ENCODE peak calls at places on chromosomes 11 and 22, in five cellular contexts. Z is heart right ventricle; J is CD8-positive, alpha-beta T cell; P is adrenal gland; V is progenitor cell of endocrine pancreas. L is an unnamed sample.

GRCh38 chr11:112016088-112016764 is 9.0 kb upstream of the DLAT start:
- DNase-seq in Z (no peak), V (no peak), J (no peak), P (no peak), L (no peak)

GRCh38 chr22:26385164-26385563 is 43.9 kb upstream of the ASPHD2 start:
- DNase-seq in P (no peak), V (no peak), J (no peak), Z (no peak), L (no peak)

GRCh38 chr11:85627332-85627997 is at the start of gene DLG2:
- DNase-seq in P (peak; percentile 25), V (no peak), J (peak; percentile 19), Z (peak; percentile 15), L (no peak)

GRCh38 chr11:72120930-72121329 is 8.4 kb upstream of the ANAPC15 start:
- DNase-seq in J (no peak), P (no peak), Z (no peak), V (no peak), L (no peak)

GRCh38 chr11:2697871-2698270 is 1.9 kb downstream of the KCNQ1OT1 start:
- DNase-seq in V (no peak), Z (no peak), P (no peak), J (no peak), L (no peak)

GRCh38 chr22:37273126-37273845 is 9.0 kb upstream of the CYTH4 start:
- DNase-seq in P (no peak), V (no peak), Z (no peak), J (no peak), L (no peak)

GRCh38 chr11:15841898-15842297 is 514.4 kb downstream of the SOX6 start:
- DNase-seq in V (no peak), J (no peak), Z (peak; percentile 23), P (no peak), L (no peak)

GRCh38 chr11:101127699-101128570 is 1.7 kb downstream of the PGR start:
- DNase-seq in V (peak; percentile 18), J (no peak), Z (peak; percentile 23), P (peak; percentile 34), L (peak; percentile 24)

GRCh38 chr11:46360878-46361277 is 13.6 kb downstream of the DGKZ start:
- DNase-seq in P (no peak), J (no peak), V (no peak), Z (no peak), L (no peak)

GRCh38 chr22:22878801-22879674 is 8.6 kb upstream of the IGLL5 start:
- DNase-seq in V (no peak), J (no peak), Z (no peak), P (no peak), L (no peak)

GRCh38 chr22:35484651-35485372 is 55.8 kb upstream of the RASD2 start:
- DNase-seq in J (no peak), V (no peak), P (no peak), Z (no peak), L (no peak)

GRCh38 chr11:34355726-34356125 is 2.1 kb downstream of the ABTB2 start:
- DNase-seq in J (no peak), P (no peak), Z (no peak), V (no peak), L (no peak)

GRCh38 chr11:127925430-127925829 is 661.9 kb downstream of the ETS1 start:
- DNase-seq in J (no peak), V (no peak), P (no peak), Z (no peak), L (no peak)

GRCh38 chr11:115919341-115920086 is 415.3 kb upstream of the CADM1 start:
- DNase-seq in V (no peak), Z (no peak), P (no peak), J (no peak), L (no peak)

GRCh38 chr11:67287355-67288197 is 1.5 kb upstream of the ANKRD13D start:
- DNase-seq in J (peak; percentile 53), P (no peak), V (no peak), Z (no peak), L (no peak)

GRCh38 chr11:72350752-72351151 is 83.6 kb downstream of the CLPB start:
- DNase-seq in J (no peak), V (no peak), P (no peak), Z (no peak), L (no peak)

GRCh38 chr11:106461839-106462545 is 384.5 kb downstream of the AASDHPPT start:
- DNase-seq in J (no peak), V (no peak), Z (no peak), P (no peak), L (no peak)

GRCh38 chr11:103494491-103494890 is 385.3 kb downstream of the DYNC2H1 start:
- DNase-seq in V (no peak), Z (peak; percentile 4), J (no peak), P (no peak), L (no peak)

GRCh38 chr22:20989323-20990138 is 7.4 kb downstream of the LZTR1 start:
- DNase-seq in Z (no peak), V (no peak), J (no peak), P (no peak), L (no peak)

GRCh38 chr11:81792416-81792815 is 941.2 kb downstream of the FAM181B start:
- DNase-seq in Z (no peak), V (no peak), P (no peak), J (no peak), L (no peak)

GRCh38 chr22:46064966-46065666 is 85.2 kb upstream of the PPARA start:
- DNase-seq in V (no peak), Z (no peak), P (no peak), J (no peak), L (no peak)

GRCh38 chr11:34052608-34053160 is 1.2 kb downstream of the CAPRIN1 start:
- DNase-seq in Z (no peak), V (no peak), J (no peak), P (no peak), L (peak; percentile 22)

GRCh38 chr22:49811014-49811791 is 16.5 kb downstream of the BRD1 start:
- DNase-seq in P (no peak), J (no peak), V (no peak), Z (no peak), L (no peak)

GRCh38 chr11:69630009-69630870 is 10.7 kb upstream of the CCND1 start:
- DNase-seq in J (no peak), Z (no peak), V (no peak), P (no peak), L (no peak)

GRCh38 chr11:115168686-115169085 is 335.5 kb downstream of the CADM1 start:
- DNase-seq in V (no peak), J (no peak), P (no peak), Z (no peak), L (no peak)

GRCh38 chr11:89503422-89503821 is 12.2 kb upstream of the NOX4 start:
- DNase-seq in J (no peak), P (no peak), V (no peak), Z (no peak), L (no peak)
- TF ChIP-seq CTCF in J (no peak), P (no peak), V (no peak), Z (no peak), L (no peak)

DNA sequence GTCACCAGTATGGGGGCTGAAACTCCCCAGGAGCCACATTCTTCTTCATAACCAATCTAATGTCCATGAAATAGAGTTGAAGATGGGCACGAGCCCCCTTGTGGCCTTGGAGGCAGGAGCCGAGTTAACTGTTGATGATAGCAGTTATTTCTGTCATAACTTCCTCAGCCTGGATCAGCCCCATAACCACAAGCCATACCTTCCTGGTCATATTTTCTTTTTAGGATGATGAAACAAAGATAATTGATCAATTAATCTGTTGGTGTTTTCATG is 65.0 kb upstream of the TTC12 start:
- DNase-seq in V (no peak), J (no peak), P (no peak), Z (no peak), L (no peak)
- TF ChIP-seq CTCF in V (peak; percentile 34), J (no peak), P (no peak), Z (no peak), L (peak; percentile 36)

GRCh38 chr11:22785251-22785650 is 44.4 kb downstream of the SVIP start:
- DNase-seq in Z (no peak), J (no peak), P (no peak), V (no peak), L (no peak)
- TF ChIP-seq CTCF in Z (no peak), J (no peak), P (no peak), V (no peak), L (no peak)

DNA sequence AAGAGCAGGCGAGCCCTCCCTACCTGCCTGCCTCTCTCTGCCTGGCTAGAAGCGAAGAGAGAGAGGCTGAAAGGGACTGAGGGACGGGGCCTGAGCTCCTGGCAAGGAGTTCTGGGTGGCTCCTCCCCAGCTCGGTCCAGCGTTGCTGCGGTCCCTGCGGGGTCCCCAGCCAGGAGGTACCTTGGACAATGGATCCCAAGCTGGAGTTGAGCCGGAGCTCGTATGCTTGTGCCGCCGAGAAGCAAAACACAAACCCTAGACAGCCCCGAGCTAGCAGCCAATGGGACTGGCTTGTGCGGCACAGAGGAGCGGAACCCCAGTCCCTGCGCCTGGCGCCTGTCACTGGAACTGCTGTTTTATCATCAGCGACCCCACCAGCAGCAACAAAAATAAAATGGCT is 18.3 kb downstream of the SLC25A18 start:
- DNase-seq in P (no peak), V (no peak), J (no peak), Z (no peak), L (no peak)
- TF ChIP-seq CTCF in P (no peak), V (no peak), J (no peak), Z (no peak), L (no peak)

GRCh38 chr11:76591416-76591815 is 79.1 kb downstream of the LRRC32 start:
- DNase-seq in V (no peak), P (no peak), J (no peak), Z (no peak), L (no peak)
- TF ChIP-seq CTCF in V (no peak), P (no peak), J (no peak), Z (no peak), L (no peak)

GRCh38 chr11:117629146-117629545 is 167.9 kb downstream of the DSCAML1 start:
- DNase-seq in P (no peak), Z (no peak), V (no peak), J (no peak), L (no peak)
- TF ChIP-seq CTCF in P (no peak), Z (no peak), V (no peak), J (no peak), L (no peak)

GRCh38 chr11:65434667-65435179 is 12.1 kb downstream of the NEAT1 start:
- DNase-seq in Z (no peak), J (no peak), V (no peak), P (no peak), L (no peak)
- TF ChIP-seq CTCF in Z (no peak), J (no peak), V (no peak), P (no peak), L (no peak)

GRCh38 chr11:65726660-65727059 is 6.1 kb upstream of the RNASEH2C start:
- DNase-seq in P (no peak), J (no peak), Z (no peak), V (no peak), L (no peak)
- TF ChIP-seq CTCF in P (no peak), J (no peak), Z (no peak), V (no peak), L (no peak)

DNA sequence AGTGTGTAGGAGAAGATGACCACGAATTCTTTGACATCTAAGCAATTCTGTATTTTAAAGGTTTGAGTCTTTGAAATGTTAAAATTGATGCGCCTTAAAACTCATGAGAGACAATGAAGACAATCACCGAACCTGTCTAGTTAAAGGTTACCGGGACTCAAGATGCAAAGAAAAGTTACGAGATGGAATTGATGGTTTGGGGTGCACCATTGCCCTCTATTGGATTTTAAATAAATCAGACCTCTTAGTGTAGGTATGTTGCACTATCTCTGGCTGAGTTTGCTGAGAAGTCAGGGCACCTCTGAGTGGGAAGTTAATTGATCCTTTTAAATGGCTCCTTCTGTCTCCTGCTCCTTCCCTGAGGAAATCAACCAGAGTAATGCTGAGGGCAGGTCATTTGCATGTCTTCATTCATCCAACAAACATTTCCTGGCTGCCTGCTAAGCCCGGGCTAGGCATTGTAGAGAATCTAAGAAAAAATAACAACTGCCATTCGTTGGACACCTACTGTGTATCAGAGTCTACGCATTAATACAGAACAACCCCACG is 19.4 kb upstream of the TMA7B start:
- DNase-seq in J (no peak), V (no peak), P (no peak), Z (no peak), L (no peak)
- TF ChIP-seq CTCF in J (peak; percentile 62), V (no peak), P (no peak), Z (no peak), L (no peak)

L was measured in neural crest cell.